ENCODE peak calls at places on chromosomes 3 and 15, in eight cellular contexts. G, E, K, J, I, B, A and Y are unnamed samples.

GRCh38 chr3:52492059-52492458 is 3.1 kb upstream of the STAB1 start:
- DNase-seq in A (no peak), B (no peak), I (no peak), E (no peak), J (no peak), K (no peak), G (no peak), Y (no peak)

GRCh38 chr3:132597660-132598059 is 590 bp downstream of the ACKR4 start:
- DNase-seq in A (no peak), K (no peak), J (no peak), I (no peak), G (no peak), B (no peak), E (no peak), Y (no peak)

GRCh38 chr3:101825904-101826445 is 23.3 kb upstream of the NFKBIZ start:
- DNase-seq in G (no peak), K (peak), J (no peak), A (no peak), E (no peak), B (peak), I (no peak), Y (no peak)

GRCh38 chr3:133401374-133402135 is 1.7 kb downstream of the BFSP2 start:
- DNase-seq in I (no peak), E (no peak), B (no peak), A (no peak), K (peak), J (no peak), G (no peak), Y (no peak)

GRCh38 chr3:43285644-43286043 is 696 bp upstream of the SNRK start:
- DNase-seq in I (no peak), G (no peak), K (no peak), E (no peak), B (no peak), J (no peak), A (no peak), Y (no peak)

GRCh38 chr3:123377173-123377740 is 71.6 kb downstream of the ADCY5 start:
- DNase-seq in B (no peak), J (no peak), K (no peak), A (no peak), I (no peak), G (no peak), E (no peak), Y (no peak)

GRCh38 chr15:62253294-62253693 is 88.2 kb upstream of the C2CD4B start:
- DNase-seq in J (no peak), G (no peak), A (no peak), E (no peak), K (no peak), B (no peak), I (no peak), Y (no peak)

GRCh38 chr3:171181907-171182690 is 155.6 kb upstream of the SLC2A2 start:
- DNase-seq in I (no peak), A (no peak), G (no peak), E (no peak), K (peak), B (peak), J (no peak), Y (no peak)

GRCh38 chr3:13879102-13879945 is 547 bp downstream of the WNT7A start:
- DNase-seq in B (no peak), I (peak), K (no peak), A (no peak), G (peak), E (peak), J (no peak), Y (no peak)

GRCh38 chr3:63231556-63231955 is 46.6 kb upstream of the SYNPR start:
- DNase-seq in K (no peak), B (no peak), A (no peak), J (no peak), G (no peak), E (no peak), I (no peak), Y (no peak)

GRCh38 chr3:177294221-177294620 is 96.9 kb upstream of the TBL1XR1 start:
- DNase-seq in I (peak), J (no peak), E (no peak), K (peak), B (peak), G (no peak), A (no peak), Y (no peak)

GRCh38 chr15:81235781-81236507 is 39.3 kb downstream of the IL16 start:
- DNase-seq in G (no peak), B (peak), I (peak), E (no peak), A (peak), J (no peak), K (peak), Y (peak)

GRCh38 chr3:144586382-144586781 is 614.8 kb downstream of the DIPK2A start:
- DNase-seq in E (no peak), J (no peak), I (no peak), K (peak), G (no peak), A (no peak), B (peak), Y (no peak)

GRCh38 chr3:56459719-56460118 is 8.5 kb downstream of the ERC2 start:
- DNase-seq in E (no peak), B (no peak), I (no peak), A (no peak), K (no peak), G (no peak), J (no peak), Y (no peak)

GRCh38 chr3:184805351-184806038 is 6.5 kb upstream of the VPS8 start:
- DNase-seq in J (peak), A (peak), B (no peak), I (peak), K (no peak), E (no peak), G (no peak), Y (no peak)

GRCh38 chr3:127457094-127457475 is 133.4 kb downstream of the TPRA1 start:
- DNase-seq in K (peak), A (no peak), I (peak), J (no peak), E (no peak), G (no peak), B (peak), Y (no peak)

GRCh38 chr3:114709102-114709501 is 415.3 kb downstream of the TIGIT start:
- DNase-seq in K (peak), B (peak), E (no peak), G (no peak), J (no peak), A (no peak), I (no peak), Y (no peak)

GRCh38 chr3:84998545-84998944 is 39.8 kb downstream of the CADM2 start:
- DNase-seq in G (no peak), B (no peak), E (no peak), I (no peak), K (no peak), J (no peak), A (no peak), Y (no peak)

GRCh38 chr3:188881954-188882641 is 289.7 kb upstream of the TPRG1 start:
- DNase-seq in E (no peak), I (peak), J (no peak), B (peak), G (no peak), K (peak), A (no peak), Y (no peak)

GRCh38 chr15:70491641-70492040 is 271.7 kb downstream of the UACA start:
- DNase-seq in G (no peak), K (no peak), E (no peak), I (no peak), A (no peak), J (no peak), B (no peak), Y (no peak)

GRCh38 chr15:74320358-74321247 is 46.8 kb downstream of the CYP11A1 start:
- DNase-seq in B (peak), E (peak), A (peak), J (peak), G (peak), I (peak), K (peak), Y (no peak)

GRCh38 chr15:87267798-87268197 is 988.7 kb downstream of the NTRK3 start:
- DNase-seq in E (no peak), G (no peak), B (peak), I (no peak), J (no peak), A (no peak), K (peak), Y (no peak)

GRCh38 chr3:39065197-39065596 is 13.4 kb downstream of the WDR48 start:
- DNase-seq in E (peak), I (peak), K (peak), G (no peak), A (peak), B (peak), J (no peak), Y (peak)

GRCh38 chr3:52435246-52436101 is 9.4 kb downstream of the SEMA3G start:
- DNase-seq in K (no peak), I (no peak), J (no peak), B (no peak), G (no peak), E (no peak), A (no peak), Y (no peak)

GRCh38 chr3:99934984-99935797 is 117.5 kb downstream of the CMSS1 start:
- DNase-seq in B (no peak), K (no peak), J (no peak), I (no peak), E (no peak), G (no peak), A (no peak), Y (no peak)

GRCh38 chr3:14425574-14426304 is 23.3 kb downstream of the SLC6A6 start:
- DNase-seq in E (peak), K (no peak), B (no peak), J (no peak), G (peak), A (peak), I (no peak), Y (no peak)

GRCh38 chr3:52685285-52685704 is 418 bp downstream of the PBRM1 start:
- DNase-seq in I (peak), A (peak), E (peak), B (peak), K (no peak), J (peak), G (peak), Y (peak)

GRCh38 chr15:78392430-78392829 is 45.6 kb upstream of the IREB2 start:
- DNase-seq in A (no peak), G (no peak), J (peak), E (no peak), I (no peak), K (no peak), B (no peak), Y (no peak)

GRCh38 chr15:62068071-62068786 is 1.5 kb downstream of the C2CD4A start:
- DNase-seq in J (peak), I (peak), K (no peak), E (peak), B (peak), G (peak), A (no peak), Y (no peak)